ENCODE peak calls at places on chromosome 14, in eight cellular contexts. O, T, D, Y, R, H, Q and M are unnamed samples.

GRCh38 chr14:66038214-66038977 is 447.8 kb upstream of the CCDC196 start:
- DNase-seq in T (no peak), Q (peak; percentile 31), R (peak; percentile 37), D (no peak), Y (no peak), H (no peak), O (no peak), M (peak; percentile 13)

GRCh38 chr14:65210118-65210826 is 108.0 kb upstream of the MAX start:
- DNase-seq in Q (no peak), H (no peak), O (no peak), T (peak; percentile 71), Y (no peak), R (peak; percentile 23), D (peak; percentile 29), M (no peak)

GRCh38 chr14:29892327-29892726 is 35.3 kb downstream of the PRKD1 start:
- DNase-seq in H (no peak), O (peak; percentile 42), Y (no peak), D (no peak), R (no peak), Q (peak; percentile 38), T (no peak), M (no peak)

GRCh38 chr14:75205586-75205985 is 29.2 kb upstream of the TMED10 start:
- DNase-seq in R (no peak), Q (no peak), H (no peak), O (peak; percentile 68), T (no peak), Y (no peak), D (no peak), M (no peak)

GRCh38 chr14:51302319-51303030 is 62.4 kb downstream of the TMX1 start:
- DNase-seq in D (no peak), T (no peak), Y (no peak), O (no peak), Q (peak; percentile 45), R (no peak), H (peak; percentile 73), M (no peak)

GRCh38 chr14:81453166-81453766 is 53.1 kb upstream of the STON2 start:
- DNase-seq in T (no peak), H (peak; percentile 53), R (peak; percentile 63), O (no peak), Y (peak; percentile 40), D (no peak), Q (peak; percentile 77), M (peak; percentile 70)

GRCh38 chr14:68397371-68397779 is 395.5 kb downstream of the ZFP36L1 start:
- DNase-seq in R (peak; percentile 83), T (no peak), D (peak; percentile 46), H (no peak), Q (no peak), O (no peak), Y (peak; percentile 54), M (peak; percentile 56)

GRCh38 chr14:90523544-90523943 is 126.7 kb downstream of the CALM1 start:
- DNase-seq in R (no peak), Q (peak; percentile 70), Y (no peak), O (no peak), T (no peak), D (no peak), H (peak; percentile 64), M (no peak)

GRCh38 chr14:100649173-100649519 is 61.9 kb upstream of the BEGAIN start:
- DNase-seq in H (no peak), D (no peak), O (peak; percentile 64), Q (no peak), T (no peak), Y (no peak), R (peak; percentile 52), M (peak; percentile 87)

GRCh38 chr14:45526715-45527549 is 273.9 kb upstream of the MIS18BP1 start:
- DNase-seq in R (peak; percentile 48), H (peak; percentile 44), T (peak; percentile 1), O (no peak), D (no peak), Q (peak; percentile 4), Y (no peak), M (no peak)

GRCh38 chr14:101932668-101933067 is 31.7 kb upstream of the DYNC1H1 start:
- DNase-seq in R (no peak), Y (no peak), O (no peak), T (no peak), H (no peak), D (no peak), Q (no peak), M (no peak)

GRCh38 chr14:90421621-90422020 is 24.8 kb downstream of the CALM1 start:
- DNase-seq in Q (no peak), T (no peak), H (no peak), D (no peak), O (no peak), Y (no peak), R (no peak), M (no peak)

GRCh38 chr14:49286257-49286983 is 299.8 kb downstream of the RPS29 start:
- DNase-seq in H (no peak), R (no peak), Y (no peak), Q (no peak), D (no peak), O (no peak), T (no peak), M (no peak)

GRCh38 chr14:87615822-87616679 is 376.9 kb downstream of the GALC start:
- DNase-seq in O (no peak), R (peak; percentile 64), D (no peak), T (no peak), Y (peak; percentile 21), Q (peak; percentile 66), H (peak; percentile 58), M (peak; percentile 1)

GRCh38 chr14:75934998-75935628 is 46.7 kb downstream of the TGFB3 start:
- DNase-seq in Q (no peak), R (no peak), T (no peak), D (no peak), O (no peak), Y (no peak), H (no peak), M (no peak)

GRCh38 chr14:104266643-104267575 is 128.5 kb downstream of the KIF26A start:
- DNase-seq in H (no peak), O (no peak), Y (no peak), T (no peak), D (no peak), Q (no peak), R (no peak), M (no peak)

GRCh38 chr14:55272415-55272786 is 1.2 kb downstream of the FBXO34 start:
- DNase-seq in H (no peak), O (no peak), T (no peak), R (no peak), Q (no peak), D (no peak), Y (no peak), M (no peak)

GRCh38 chr14:98210045-98210678 is 1061.8 kb downstream of the BCL11B start:
- DNase-seq in D (peak; percentile 36), Y (no peak), T (no peak), O (no peak), R (no peak), Q (no peak), H (no peak), M (peak; percentile 27)

GRCh38 chr14:95023886-95024285 is 133.4 kb downstream of the DICER1 start:
- DNase-seq in R (no peak), Q (peak; percentile 38), H (no peak), T (no peak), O (no peak), Y (no peak), D (no peak), M (no peak)

GRCh38 chr14:20435454-20436362 is at the start of gene KLHL33:
- DNase-seq in O (no peak), T (no peak), Q (no peak), R (no peak), H (no peak), Y (peak; percentile 66), D (no peak), M (no peak)

GRCh38 chr14:101716956-101717662 is 44.4 kb upstream of the PPP2R5C start:
- DNase-seq in D (peak; percentile 18), Q (peak; percentile 14), R (no peak), O (peak; percentile 21), Y (no peak), H (no peak), T (no peak), M (no peak)

GRCh38 chr14:51185180-51185579 is 54.9 kb upstream of the TMX1 start:
- DNase-seq in D (no peak), T (no peak), Q (no peak), Y (no peak), R (no peak), H (no peak), O (no peak), M (no peak)

GRCh38 chr14:92556863-92557543 is 43.4 kb downstream of the RIN3 start:
- DNase-seq in O (no peak), H (no peak), Y (no peak), Q (no peak), T (no peak), D (no peak), R (no peak), M (no peak)

GRCh38 chr14:33515899-33516298 is 435.0 kb downstream of the EGLN3 start:
- DNase-seq in H (no peak), Q (no peak), Y (no peak), R (no peak), T (no peak), O (no peak), D (no peak), M (no peak)

GRCh38 chr14:96165493-96166474 is 38.9 kb upstream of the BDKRB2 start:
- DNase-seq in Q (no peak), Y (no peak), R (no peak), D (no peak), H (no peak), O (no peak), T (no peak), M (no peak)

GRCh38 chr14:68677476-68677875 is 115.4 kb downstream of the ZFP36L1 start:
- DNase-seq in Y (no peak), O (no peak), H (no peak), D (no peak), T (no peak), Q (no peak), R (no peak), M (peak; percentile 9)

GRCh38 chr14:56694609-56695008 is 115.0 kb downstream of the TMEM260 start:
- DNase-seq in R (no peak), T (no peak), O (no peak), H (no peak), Q (no peak), Y (no peak), D (no peak), M (peak; percentile 3)

GRCh38 chr14:91225025-91225424 is 19.5 kb downstream of the GPR68 start:
- DNase-seq in T (no peak), D (no peak), R (no peak), O (no peak), H (no peak), Q (no peak), Y (no peak), M (no peak)

GRCh38 chr14:88129306-88130056 is 124.5 kb downstream of the GPR65 start:
- DNase-seq in T (no peak), Q (peak; percentile 24), R (peak; percentile 55), Y (no peak), D (no peak), H (no peak), O (peak; percentile 27), M (peak; percentile 7)

GRCh38 chr14:68939424-68939892 is 39.6 kb downstream of the ACTN1 start:
- DNase-seq in Q (peak; percentile 50), O (no peak), R (no peak), H (no peak), D (no peak), T (no peak), Y (no peak), M (peak; percentile 17)

GRCh38 chr14:67697006-67697405 is 1.4 kb upstream of the RDH11 start:
- DNase-seq in Q (no peak), R (no peak), T (no peak), O (no peak), D (no peak), Y (no peak), H (no peak), M (no peak)

GRCh38 chr14:102363182-102363952 is 626 bp downstream of the TECPR2 start:
- DNase-seq in T (no peak), Q (peak; percentile 64), R (peak; percentile 33), Y (peak; percentile 67), D (peak; percentile 32), O (peak; percentile 66), H (peak; percentile 21), M (peak; percentile 32)

GRCh38 chr14:70716483-70716882 is 74.8 kb downstream of the TTC9 start:
- DNase-seq in O (no peak), Q (no peak), T (no peak), D (no peak), Y (no peak), R (no peak), H (no peak), M (peak; percentile 15)

GRCh38 chr14:76918751-76919421 is 92.7 kb downstream of the LRRC74A start:
- DNase-seq in H (peak; percentile 95), D (peak; percentile 39), Y (peak; percentile 97), R (peak; percentile 95), O (peak; percentile 99), Q (peak; percentile 99), T (no peak), M (peak; percentile 83)